ENCODE peak calls at places on chromosomes 1 and 21, in four cellular contexts. L, V, I and X are unnamed samples.

GRCh38 chr1:25425098-25426085 is 4.8 kb upstream of the RHCE start:
- DNase-seq in V (peak; percentile 19), I (no peak), L (no peak), X (no peak)

GRCh38 chr1:181601186-181601950 is 118.1 kb downstream of the CACNA1E start:
- DNase-seq in I (no peak), L (no peak), V (no peak), X (no peak)

GRCh38 chr1:42941640-42942330 is 16.9 kb downstream of the SLC2A1 start:
- DNase-seq in I (no peak), V (no peak), L (no peak), X (peak; percentile 93)

GRCh38 chr1:150696151-150696550 is 803 bp downstream of the GOLPH3L start:
- DNase-seq in V (no peak), L (no peak), I (no peak), X (no peak)

GRCh38 chr1:2857521-2857920 is 56.0 kb upstream of the TTC34 start:
- DNase-seq in I (no peak), V (no peak), L (no peak), X (no peak)

GRCh38 chr1:204587621-204588020 is 71.4 kb downstream of the MDM4 start:
- DNase-seq in V (no peak), I (no peak), L (no peak), X (no peak)

GRCh38 chr1:201376464-201377374 is 761 bp downstream of the TNNT2 start:
- DNase-seq in V (peak; percentile 39), I (no peak), L (peak; percentile 86), X (peak; percentile 67)

GRCh38 chr1:159699653-159700052 is 14.7 kb downstream of the CRP start:
- DNase-seq in L (no peak), I (no peak), V (no peak), X (no peak)

GRCh38 chr1:51300270-51300669 is 30.1 kb downstream of the TTC39A start:
- DNase-seq in V (no peak), L (no peak), I (no peak), X (no peak)

GRCh38 chr1:202268817-202269216 is 72.9 kb downstream of the UBE2T start:
- DNase-seq in L (no peak), V (no peak), I (no peak), X (no peak)

GRCh38 chr1:89022167-89022959 is at the start of gene GBP3:
- DNase-seq in L (no peak), V (no peak), I (peak; percentile 33), X (no peak)

GRCh38 chr1:151510020-151510405 is 1.2 kb upstream of the CGN start:
- DNase-seq in I (no peak), L (no peak), V (no peak), X (no peak)

GRCh38 chr1:47818682-47819502 is 178.3 kb downstream of the TRABD2B start:
- DNase-seq in L (no peak), I (no peak), V (no peak), X (no peak)

GRCh38 chr1:43582162-43582566 is 51.5 kb downstream of the PTPRF start:
- DNase-seq in V (peak; percentile 64), L (no peak), I (peak; percentile 54), X (peak; percentile 74)

GRCh38 chr21:32147041-32147440 is 131.8 kb downstream of the MIS18A start:
- DNase-seq in L (no peak), V (no peak), I (no peak), X (no peak)

GRCh38 chr1:61132176-61133047 is 50.1 kb downstream of the NFIA start:
- DNase-seq in L (no peak), I (no peak), V (no peak), X (no peak)

GRCh38 chr1:74835046-74835445 is 102.1 kb downstream of the TYW3 start:
- DNase-seq in L (no peak), V (no peak), I (no peak), X (no peak)

GRCh38 chr1:247419326-247419725 is 3.4 kb downstream of the NLRP3 start:
- DNase-seq in I (no peak), V (no peak), L (no peak), X (no peak)

GRCh38 chr21:42674351-42674940 is 21.0 kb downstream of the PDE9A start:
- DNase-seq in L (no peak), V (no peak), I (no peak), X (peak; percentile 64)

GRCh38 chr1:150793231-150793630 is 14.8 kb downstream of the CTSK start:
- DNase-seq in I (no peak), V (no peak), L (no peak), X (no peak)

GRCh38 chr1:226939439-226940028 is 560 bp upstream of the COQ8A start:
- DNase-seq in I (no peak), V (no peak), L (no peak), X (peak; percentile 69)

GRCh38 chr1:3515774-3516480 is 61.5 kb downstream of the ARHGEF16 start:
- DNase-seq in V (no peak), I (no peak), L (no peak), X (no peak)

GRCh38 chr1:59432531-59433439 is 135.9 kb downstream of the FGGY start:
- DNase-seq in V (peak; percentile 75), I (peak; percentile 69), L (no peak), X (no peak)

GRCh38 chr1:111139234-111139955 is 498 bp downstream of the DRAM2 start:
- DNase-seq in I (peak; percentile 60), V (peak; percentile 44), L (peak; percentile 13), X (peak; percentile 69)

GRCh38 chr1:214574598-214575411 is 23.4 kb upstream of the PTPN14 start:
- DNase-seq in V (no peak), I (no peak), L (no peak), X (no peak)

GRCh38 chr1:240351690-240352089 is 260.0 kb downstream of the FMN2 start:
- DNase-seq in I (no peak), V (no peak), L (no peak), X (no peak)

GRCh38 chr1:161119379-161120061 is 1.6 kb downstream of the NIT1 start:
- DNase-seq in V (no peak), L (no peak), I (no peak), X (peak; percentile 72)

GRCh38 chr1:183620311-183620710 is 15.3 kb downstream of the ARPC5 start:
- DNase-seq in I (no peak), V (no peak), L (no peak), X (no peak)

GRCh38 chr1:192563129-192563528 is 12.4 kb upstream of the RGS1 start:
- DNase-seq in V (no peak), L (no peak), I (no peak), X (no peak)

DNA sequence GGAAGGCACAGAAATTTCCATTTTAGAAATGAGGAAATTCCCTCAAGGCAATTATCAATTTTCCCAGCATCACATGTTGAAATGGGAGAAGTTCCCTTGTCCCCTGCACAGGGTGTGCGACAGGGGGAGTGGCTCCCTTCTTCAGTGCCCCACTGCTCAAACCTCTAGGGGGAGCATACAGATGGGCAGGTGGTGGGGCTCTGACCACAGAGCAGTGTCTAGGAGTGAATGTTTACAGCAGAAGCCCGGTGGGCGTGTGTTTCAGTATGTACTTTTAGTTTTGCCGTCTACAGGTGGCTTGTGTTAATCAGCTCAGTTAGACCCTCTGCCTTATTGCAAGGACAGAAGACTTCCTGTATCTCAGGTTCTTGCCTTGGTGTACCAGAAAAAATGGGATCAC is 493.7 kb upstream of the PLXNA2 start:
- DNase-seq in V (no peak), L (no peak), I (no peak), X (no peak)
- TF ChIP-seq CTCF in V (no peak), L (no peak), I (no peak), X (no peak)

GRCh38 chr1:39505289-39505688 is 13.9 kb downstream of the BMP8A start:
- DNase-seq in V (peak; percentile 13), I (no peak), L (no peak), X (no peak)
- TF ChIP-seq BRCA1 in V (no peak), I (no peak), L (no peak), X (no peak)

DNA sequence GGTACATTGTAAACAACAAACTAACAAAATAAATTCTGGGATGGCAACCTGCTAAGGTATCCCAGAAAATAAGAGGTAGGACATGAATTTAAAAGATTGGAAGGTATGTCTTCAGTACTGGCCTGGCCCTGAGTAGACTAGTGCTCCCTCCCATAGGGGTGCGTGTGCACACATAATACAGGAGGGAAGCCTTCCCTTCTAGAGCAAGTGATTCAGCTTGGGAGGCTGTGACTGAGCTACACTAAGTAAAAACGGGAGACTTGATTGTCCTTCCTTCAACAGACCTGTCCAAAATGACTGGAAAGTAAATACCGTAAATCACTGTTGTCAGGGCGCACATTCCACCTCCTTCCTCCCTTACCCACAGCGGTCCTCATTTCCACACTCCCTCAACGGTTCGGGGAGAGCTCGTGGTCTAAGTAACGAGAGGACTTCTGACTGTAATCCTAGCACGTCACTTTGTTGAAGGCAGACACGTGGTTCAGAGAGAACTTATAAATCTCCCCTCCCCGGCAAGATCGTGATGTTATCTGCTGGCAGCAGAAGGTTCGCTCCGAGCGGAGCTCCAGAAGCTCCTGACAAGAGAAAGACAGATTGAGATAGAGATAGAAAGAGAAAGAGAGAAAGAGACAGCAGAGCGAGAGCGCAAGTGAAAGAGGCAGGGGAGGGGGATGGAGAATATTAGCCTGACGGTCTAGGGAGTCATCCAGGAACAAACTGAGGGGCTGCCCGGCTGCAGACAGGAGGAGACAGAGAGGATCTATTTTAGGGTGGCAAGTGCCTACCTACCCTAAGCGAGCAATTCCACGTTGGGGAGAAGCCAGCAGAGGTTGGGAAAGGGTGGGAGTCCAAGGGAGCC is at the start of gene TGFB2:
- DNase-seq in V (no peak), L (no peak), I (no peak), X (peak; percentile 55)
- TF ChIP-seq CTCF in V (no peak), L (no peak), I (no peak), X (no peak)

GRCh38 chr1:220775238-220775853 is 11.4 kb upstream of the MTARC1 start:
- DNase-seq in L (no peak), V (peak; percentile 16), I (no peak), X (peak; percentile 50)
- TF ChIP-seq BRCA1 in L (no peak), V (no peak), I (no peak), X (no peak)

DNA sequence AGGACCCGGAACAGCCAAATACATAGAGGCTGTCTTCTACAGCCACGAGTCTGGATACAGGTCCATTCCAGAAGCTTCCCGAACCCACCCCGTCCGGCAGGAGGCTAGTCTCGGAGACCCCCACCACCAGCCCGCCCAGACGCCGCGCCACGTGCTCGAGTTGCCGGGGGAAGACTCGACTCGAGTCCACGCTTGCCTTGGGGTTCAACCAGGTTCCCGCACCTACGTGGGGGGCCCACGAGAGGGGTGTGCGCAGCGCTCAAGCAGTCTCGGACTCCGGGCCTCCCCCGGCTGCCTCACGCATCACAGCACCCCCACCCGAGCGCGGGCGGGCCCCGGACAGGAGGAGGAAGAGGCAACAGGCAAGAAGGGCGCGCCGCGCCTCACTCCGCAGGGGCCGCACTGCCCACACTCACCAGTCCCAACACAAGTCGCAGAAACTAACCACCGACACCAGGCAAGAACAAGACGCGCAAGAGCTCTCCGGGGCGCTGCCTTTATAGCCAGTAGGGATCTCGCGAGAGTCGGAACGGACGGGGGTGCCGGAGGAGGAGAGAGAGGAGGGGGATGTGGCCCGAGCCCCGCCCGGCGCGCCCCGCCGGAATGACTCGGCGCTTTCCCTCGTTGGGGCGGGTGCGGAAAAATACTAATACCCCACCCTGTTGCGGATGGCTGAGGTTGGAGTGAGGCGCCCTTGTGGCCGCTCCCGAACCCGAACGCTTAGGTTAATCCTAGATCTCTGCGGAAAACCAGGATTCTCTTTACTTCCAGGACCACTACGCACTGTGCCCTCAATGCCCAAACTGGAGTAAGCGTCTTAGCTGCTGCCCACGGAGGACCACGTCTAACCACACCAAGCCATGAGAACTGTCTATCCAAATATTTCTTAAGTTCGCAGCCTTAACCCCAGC is at the start of gene PRDX1:
- DNase-seq in L (peak; percentile 91), V (peak; percentile 94), I (peak; percentile 93), X (peak; percentile 99)
- TF ChIP-seq CTCF in L (peak; percentile 11), V (peak; percentile 47), I (no peak), X (no peak)

GRCh38 chr1:92961896-92962752 is 862 bp upstream of the DIPK1A start:
- DNase-seq in V (peak; percentile 22), I (peak; percentile 82), L (no peak), X (peak; percentile 18)
- TF ChIP-seq BRCA1 in V (no peak), I (no peak), L (no peak), X (no peak)

GRCh38 chr1:96049759-96050409 is 671.7 kb upstream of the PTBP2 start:
- DNase-seq in I (no peak), L (no peak), V (no peak), X (no peak)
- TF ChIP-seq CTCF in I (no peak), L (no peak), V (no peak), X (no peak)